ENCODE peak calls at places on chromosomes 3 and 15, in six cellular contexts. M is pancreas, I is OCI-LY7, W is SK-N-SH, V is endothelial cell, S is fibroblast of lung. Y is an unnamed sample.

GRCh38 chr3:13818919-13819318 is 61.0 kb downstream of the WNT7A start:
- DNase-seq in M (no peak), I (no peak), W (no peak), V (no peak), S (no peak), Y (no peak)

GRCh38 chr3:30231277-30232141 is 374.9 kb upstream of the TGFBR2 start:
- DNase-seq in M (no peak), I (no peak), W (peak), V (no peak), S (peak), Y (peak)

GRCh38 chr15:40330368-40330836 is 6.9 kb downstream of the INAFM2 start:
- DNase-seq in M (peak), I (no peak), W (no peak), V (no peak), S (peak), Y (no peak)

GRCh38 chr3:111831840-111832239 is 27.2 kb upstream of the PHLDB2 start:
- DNase-seq in M (no peak), I (no peak), W (no peak), V (no peak), S (no peak), Y (no peak)

GRCh38 chr3:48558446-48559134 is 2.0 kb upstream of the PFKFB4 start:
- DNase-seq in M (no peak), I (no peak), W (peak), V (no peak), S (no peak), Y (no peak)

GRCh38 chr15:100781961-100782525 is 97.6 kb upstream of the ALDH1A3 start:
- DNase-seq in M (no peak), I (no peak), W (peak), V (no peak), S (no peak), Y (no peak)

GRCh38 chr15:76994001-76994400 is 925 bp upstream of the PSTPIP1 start:
- DNase-seq in M (peak), I (no peak), W (peak), V (no peak), S (no peak), Y (no peak)

GRCh38 chr15:32717290-32718081 is at the start of gene GREM1:
- DNase-seq in M (peak), I (no peak), W (peak), V (peak), S (peak), Y (peak)

GRCh38 chr15:78620021-78620838 is 566 bp downstream of the CHRNA3 start:
- DNase-seq in M (no peak), I (no peak), W (peak), V (peak), S (no peak), Y (no peak)

GRCh38 chr15:84889991-84890669 is 5.7 kb downstream of the SLC28A1 start:
- DNase-seq in M (no peak), I (no peak), W (no peak), V (no peak), S (no peak), Y (no peak)

GRCh38 chr3:33749546-33750215 is 31.6 kb upstream of the CLASP2 start:
- DNase-seq in M (no peak), I (no peak), W (no peak), V (no peak), S (peak), Y (no peak)

GRCh38 chr15:38401101-38401500 is 52.8 kb upstream of the FAM98B start:
- DNase-seq in M (no peak), I (no peak), W (no peak), V (no peak), S (peak), Y (no peak)

GRCh38 chr15:81308260-81308659 is 15.7 kb downstream of the STARD5 start:
- DNase-seq in M (no peak), I (no peak), W (no peak), V (no peak), S (no peak), Y (no peak)

GRCh38 chr3:168984872-168985271 is 678.6 kb downstream of the MECOM start:
- DNase-seq in M (no peak), I (no peak), W (no peak), V (no peak), S (no peak), Y (no peak)

GRCh38 chr3:24684506-24685023 is 189.9 kb upstream of the THRB start:
- DNase-seq in M (no peak), I (no peak), W (no peak), V (no peak), S (no peak), Y (no peak)

GRCh38 chr3:12294885-12295580 is 6.2 kb downstream of the PPARG start:
- DNase-seq in M (no peak), I (no peak), W (no peak), V (no peak), S (peak), Y (no peak)

GRCh38 chr3:40208251-40208650 is 101.3 kb upstream of the EIF1B start:
- DNase-seq in M (no peak), I (no peak), W (no peak), V (no peak), S (no peak), Y (no peak)

GRCh38 chr3:85476891-85477495 is 518.2 kb downstream of the CADM2 start:
- DNase-seq in M (no peak), I (no peak), W (no peak), V (no peak), S (peak), Y (no peak)

GRCh38 chr3:100175637-100176250 is 61.4 kb upstream of the FILIP1L start:
- DNase-seq in M (no peak), I (no peak), W (no peak), V (no peak), S (no peak), Y (no peak)

GRCh38 chr3:11271986-11272904 is at the start of gene ATG7:
- DNase-seq in M (peak), I (peak), W (peak), V (peak), S (peak), Y (peak)

GRCh38 chr3:26100176-26100575 is 310.3 kb downstream of the OXSM start:
- DNase-seq in M (no peak), I (no peak), W (no peak), V (no peak), S (no peak), Y (no peak)

GRCh38 chr15:73988075-73988969 is 3.8 kb downstream of the STOML1 start:
- DNase-seq in M (no peak), I (no peak), W (no peak), V (no peak), S (no peak), Y (no peak)

GRCh38 chr3:107982165-107982564 is 108.7 kb downstream of the CD47 start:
- DNase-seq in M (no peak), I (no peak), W (no peak), V (no peak), S (no peak), Y (no peak)

GRCh38 chr15:42650208-42651066 is 75.0 kb downstream of the STARD9 start:
- DNase-seq in M (no peak), I (peak), W (peak), V (peak), S (peak), Y (peak)

GRCh38 chr3:153043729-153044314 is 118.2 kb upstream of the RAP2B start:
- DNase-seq in M (no peak), I (no peak), W (no peak), V (no peak), S (peak), Y (no peak)

GRCh38 chr3:121894191-121894990 is at the start of gene SLC15A2:
- DNase-seq in M (no peak), I (no peak), W (no peak), V (no peak), S (no peak), Y (no peak)

GRCh38 chr15:36278219-36278618 is 301.2 kb upstream of the CDIN1 start:
- DNase-seq in M (no peak), I (no peak), W (no peak), V (no peak), S (peak), Y (no peak)

GRCh38 chr15:41894791-41895463 is 1.1 kb upstream of the SPTBN5 start:
- DNase-seq in M (peak), I (no peak), W (peak), V (no peak), S (peak), Y (no peak)

GRCh38 chr3:48047841-48048456 is 31.7 kb upstream of the MAP4 start:
- DNase-seq in M (no peak), I (no peak), W (no peak), V (no peak), S (peak), Y (no peak)

GRCh38 chr3:147299656-147300055 is 106.7 kb downstream of the ZIC4 start:
- DNase-seq in M (no peak), I (no peak), W (no peak), V (no peak), S (peak), Y (no peak)

GRCh38 chr3:147298511-147298982 is 107.8 kb downstream of the ZIC4 start:
- DNase-seq in M (no peak), I (no peak), W (no peak), V (no peak), S (peak), Y (peak)

GRCh38 chr3:147301781-147302180 is 104.6 kb downstream of the ZIC4 start:
- DNase-seq in M (no peak), I (no peak), W (no peak), V (no peak), S (no peak), Y (peak)

DNA sequence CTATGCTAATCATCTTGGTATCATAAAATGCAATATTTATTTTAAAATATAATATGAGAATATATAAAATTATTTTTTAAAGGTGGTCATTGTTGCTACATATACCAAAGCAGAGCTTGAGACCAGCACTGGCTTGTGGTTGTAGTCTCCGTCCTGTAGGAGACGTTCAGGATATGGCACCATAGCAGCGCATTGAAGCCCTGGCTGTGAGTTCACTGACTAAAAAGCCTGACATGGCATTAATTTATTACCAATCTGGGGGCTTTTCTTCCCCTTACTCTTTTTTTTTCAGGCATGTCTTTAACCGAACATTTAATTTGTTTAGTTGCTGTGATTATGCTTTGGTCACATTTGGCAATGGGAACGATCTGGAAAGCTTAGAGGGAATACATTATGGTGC is 108.6 kb downstream of the ZIC4 start:
- DNase-seq in M (no peak), I (no peak), W (no peak), V (no peak), S (no peak), Y (no peak)
- TF ChIP-seq CTCF in M (no peak), I (no peak), W (no peak), V (no peak), S (peak), Y (no peak)

GRCh38 chr3:174355505-174355904 is 503.6 kb upstream of the NAALADL2 start:
- DNase-seq in M (no peak), I (peak), W (no peak), V (no peak), S (peak), Y (no peak)
- TF ChIP-seq CTCF in M (no peak), I (peak), W (peak), V (no peak), S (peak), Y (peak)

DNA sequence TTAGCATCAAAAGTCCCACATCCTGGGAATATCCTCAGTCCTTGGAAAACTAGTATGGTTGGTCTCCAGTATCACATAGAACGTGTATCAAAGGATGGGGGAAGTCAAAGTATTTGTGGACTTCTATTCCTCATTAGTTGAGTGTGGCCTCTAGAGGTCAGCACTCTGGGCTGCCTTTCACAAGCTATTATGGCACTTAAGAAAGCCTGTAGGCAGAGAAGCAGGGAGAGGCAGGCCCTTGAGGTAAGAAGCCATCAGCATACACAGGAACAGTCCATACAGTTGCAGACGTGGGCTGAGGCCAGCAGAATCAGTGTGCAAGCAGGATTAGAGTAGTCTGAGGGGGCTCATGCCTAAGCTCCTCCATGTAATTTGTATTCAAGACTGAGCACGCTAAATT is 341.7 kb downstream of the CLSTN2 start:
- DNase-seq in M (no peak), I (peak), W (no peak), V (peak), S (no peak), Y (peak)
- TF ChIP-seq CTCF in M (no peak), I (peak), W (no peak), V (no peak), S (no peak), Y (peak)

DNA sequence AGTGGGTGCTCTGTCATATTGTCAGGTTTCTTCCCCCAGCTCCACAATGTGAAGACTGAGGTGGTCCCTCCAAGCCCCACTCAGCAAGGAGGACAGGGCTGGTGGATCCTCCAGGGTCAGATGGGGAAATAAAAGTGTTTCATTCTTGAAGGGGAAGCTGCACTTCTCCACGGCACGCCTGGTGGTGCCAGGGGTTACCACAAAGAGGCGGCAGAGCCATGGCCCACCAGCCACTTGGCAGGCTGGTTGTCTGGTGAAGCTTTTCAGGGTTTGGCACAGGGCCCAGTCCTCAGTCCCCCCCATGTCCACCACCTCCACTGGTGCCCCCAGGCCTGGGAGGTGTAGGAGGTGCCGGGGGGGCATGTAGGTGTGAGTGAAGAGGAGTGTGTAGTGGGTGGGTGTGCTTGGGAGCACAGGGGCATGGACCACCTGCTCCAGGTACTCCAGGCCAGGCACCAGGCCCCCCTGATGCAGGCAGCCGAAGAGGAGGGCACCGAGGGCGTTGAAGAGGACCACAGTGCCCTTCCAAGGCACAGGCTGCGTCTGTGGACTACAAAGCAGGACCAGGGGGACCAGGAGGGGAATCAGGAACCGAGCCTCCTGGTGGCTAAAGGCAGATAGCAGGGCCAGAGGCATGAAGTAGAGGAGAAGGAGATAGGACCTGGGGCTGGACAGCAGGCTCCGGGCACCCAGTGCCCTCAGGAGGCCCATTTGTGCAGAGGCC is 5.0 kb upstream of the NCBP2 start:
- DNase-seq in M (no peak), I (no peak), W (no peak), V (no peak), S (no peak), Y (no peak)
- TF ChIP-seq CTCF in M (no peak), I (no peak), W (peak), V (no peak), S (no peak), Y (no peak)

GRCh38 chr3:55633333-55633732 is 146.2 kb upstream of the WNT5A start:
- DNase-seq in M (no peak), I (no peak), W (no peak), V (no peak), S (no peak), Y (no peak)
- TF ChIP-seq CTCF in M (no peak), I (peak), W (no peak), V (no peak), S (no peak), Y (no peak)

GRCh38 chr3:101229681-101230080 is 90.7 kb downstream of the IMPG2 start:
- DNase-seq in M (no peak), I (no peak), W (no peak), V (no peak), S (peak), Y (no peak)
- TF ChIP-seq CTCF in M (no peak), I (peak), W (peak), V (no peak), S (peak), Y (peak)

Y was measured in AG09319.